ENCODE peak calls at places on chromosomes 11 and 22, in ten cellular contexts. B, Q, W, P, C, H, J, S, D and U are unnamed samples.

GRCh38 chr11:78929092-78929905 is 354.6 kb upstream of the NARS2 start:
- DNase-seq in B (no peak), Q (no peak), W (no peak), P (no peak), C (no peak), H (no peak), J (no peak), S (no peak), D (no peak), U (no peak)

GRCh38 chr11:33704240-33705002 is 3.8 kb upstream of the C11orf91 start:
- DNase-seq in B (no peak), Q (no peak), W (no peak), P (no peak), C (no peak), H (no peak), J (no peak), S (no peak), D (no peak), U (no peak)

GRCh38 chr11:31783264-31783663 is 27.9 kb downstream of the PAX6 start:
- DNase-seq in B (no peak), Q (no peak), W (no peak), P (no peak), C (no peak), H (no peak), J (no peak), S (no peak), D (peak; percentile 39), U (no peak)

GRCh38 chr22:46061431-46062231 is 84.7 kb upstream of the WNT7B start:
- DNase-seq in B (no peak), Q (no peak), W (no peak), P (no peak), C (peak; percentile 17), H (no peak), J (no peak), S (no peak), D (peak; percentile 86), U (no peak)

GRCh38 chr11:86408845-86409244 is 34.2 kb downstream of the CCDC81 start:
- DNase-seq in B (no peak), Q (no peak), W (no peak), P (no peak), C (no peak), H (no peak), J (no peak), S (no peak), D (no peak), U (no peak)

GRCh38 chr11:60193687-60194433 is 11.0 kb upstream of the MS4A6A start:
- DNase-seq in B (peak; percentile 38), Q (peak; percentile 74), W (no peak), P (peak; percentile 22), C (peak; percentile 71), H (no peak), J (peak; percentile 60), S (peak; percentile 66), D (no peak), U (peak; percentile 9)

GRCh38 chr11:76025068-76025467 is 181.2 kb downstream of the WNT11 start:
- DNase-seq in B (no peak), Q (peak; percentile 59), W (no peak), P (no peak), C (no peak), H (no peak), J (no peak), S (no peak), D (no peak), U (no peak)

GRCh38 chr11:60315866-60316265 is 11.2 kb upstream of the MS4A6E start:
- DNase-seq in B (no peak), Q (no peak), W (no peak), P (no peak), C (no peak), H (no peak), J (no peak), S (no peak), D (no peak), U (no peak)

GRCh38 chr11:59615132-59615636 is 390 bp downstream of the OSBP start:
- DNase-seq in B (peak; percentile 65), Q (peak; percentile 21), W (no peak), P (peak; percentile 68), C (peak; percentile 52), H (peak; percentile 50), J (peak; percentile 39), S (peak; percentile 77), D (no peak), U (peak; percentile 50)

GRCh38 chr11:70736937-70737640 is 338.8 kb downstream of the CTTN start:
- DNase-seq in B (no peak), Q (no peak), W (no peak), P (no peak), C (no peak), H (no peak), J (no peak), S (no peak), D (no peak), U (no peak)

GRCh38 chr11:70737816-70738630 is 339.7 kb downstream of the CTTN start:
- DNase-seq in B (no peak), Q (no peak), W (no peak), P (no peak), C (no peak), H (peak; percentile 13), J (no peak), S (no peak), D (no peak), U (no peak)

GRCh38 chr11:70735976-70736375 is 337.6 kb downstream of the CTTN start:
- DNase-seq in B (no peak), Q (no peak), W (no peak), P (no peak), C (no peak), H (peak; percentile 5), J (no peak), S (no peak), D (no peak), U (no peak)

GRCh38 chr11:70734911-70735310 is 336.6 kb downstream of the CTTN start:
- DNase-seq in B (no peak), Q (no peak), W (no peak), P (no peak), C (no peak), H (peak; percentile 18), J (no peak), S (no peak), D (no peak), U (no peak)

DNA sequence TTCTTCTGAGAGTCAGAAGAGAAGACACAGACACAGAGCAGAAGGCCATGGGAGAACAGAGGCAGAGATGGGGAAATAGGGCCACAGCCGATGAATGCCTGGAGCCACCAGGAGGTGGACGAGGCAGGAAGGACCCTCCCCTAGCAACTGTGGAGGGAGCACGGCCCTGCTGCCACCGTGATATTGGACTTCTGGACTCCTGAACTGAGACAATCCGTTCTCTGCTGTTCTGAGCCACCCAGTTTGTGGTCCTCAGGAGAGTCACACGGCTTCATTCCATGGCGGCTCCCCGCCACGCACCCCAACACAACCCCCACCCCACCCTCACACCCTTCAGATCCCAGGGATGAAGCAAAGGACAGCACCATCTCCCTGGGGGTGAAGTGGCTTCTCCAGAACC is 338.1 kb downstream of the CTTN start:
- DNase-seq in B (no peak), Q (no peak), W (no peak), P (no peak), C (no peak), H (peak; percentile 15), J (no peak), S (no peak), D (no peak), U (no peak)
- H3K9me3 ChIP-seq in B (no peaks in the 10 kb centered on the region), Q (no peaks in the 10 kb centered on the region), W (no peaks in the 10 kb centered on the region), P (no peaks in the 10 kb centered on the region), C (no peaks in the 10 kb centered on the region), H (no peaks in the 10 kb centered on the region), J (no peaks in the 10 kb centered on the region), S (no peaks in the 10 kb centered on the region), D (no peaks in the 10 kb centered on the region), U (no peaks in the 10 kb centered on the region)

DNA sequence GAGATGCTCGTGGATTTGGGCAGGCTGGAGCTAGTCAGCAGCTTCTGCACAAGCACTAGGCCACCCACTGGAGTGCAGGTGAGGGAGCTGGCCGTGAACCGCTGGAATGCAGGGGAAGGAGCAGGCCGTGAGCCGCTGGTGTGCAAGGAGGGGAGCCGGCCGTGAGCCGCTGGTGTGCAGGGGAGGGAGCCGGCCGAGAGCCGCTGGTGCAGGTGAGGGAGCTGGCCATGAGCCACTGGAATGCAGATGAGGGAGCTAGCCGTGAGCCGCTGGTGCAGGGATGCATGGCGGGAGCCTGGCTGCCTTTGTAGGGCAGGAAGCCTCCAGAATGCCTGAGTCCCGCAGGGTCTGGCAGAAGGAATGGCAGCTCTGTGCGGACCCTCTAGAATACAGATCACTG is 4220.0 kb upstream of the OR11H1 start:
- DNase-seq in B (no peak), Q (no peak), W (peak; percentile 92), P (no peak), C (no peak), H (no peak), J (no peak), S (no peak), D (peak; percentile 84), U (no peak)
- H3K9me3 ChIP-seq in B (peaks cover 16% of the 10 kb centered on the region), Q (peaks cover 30% of the 10 kb centered on the region), W (no peaks in the 10 kb centered on the region), P (peaks cover 9% of the 10 kb centered on the region), C (no peaks in the 10 kb centered on the region), H (peaks cover 43% of the 10 kb centered on the region), J (no peaks in the 10 kb centered on the region), S (peaks cover 14% of the 10 kb centered on the region), D (peaks cover 52% of the 10 kb centered on the region), U (peaks cover 7% of the 10 kb centered on the region)

DNA sequence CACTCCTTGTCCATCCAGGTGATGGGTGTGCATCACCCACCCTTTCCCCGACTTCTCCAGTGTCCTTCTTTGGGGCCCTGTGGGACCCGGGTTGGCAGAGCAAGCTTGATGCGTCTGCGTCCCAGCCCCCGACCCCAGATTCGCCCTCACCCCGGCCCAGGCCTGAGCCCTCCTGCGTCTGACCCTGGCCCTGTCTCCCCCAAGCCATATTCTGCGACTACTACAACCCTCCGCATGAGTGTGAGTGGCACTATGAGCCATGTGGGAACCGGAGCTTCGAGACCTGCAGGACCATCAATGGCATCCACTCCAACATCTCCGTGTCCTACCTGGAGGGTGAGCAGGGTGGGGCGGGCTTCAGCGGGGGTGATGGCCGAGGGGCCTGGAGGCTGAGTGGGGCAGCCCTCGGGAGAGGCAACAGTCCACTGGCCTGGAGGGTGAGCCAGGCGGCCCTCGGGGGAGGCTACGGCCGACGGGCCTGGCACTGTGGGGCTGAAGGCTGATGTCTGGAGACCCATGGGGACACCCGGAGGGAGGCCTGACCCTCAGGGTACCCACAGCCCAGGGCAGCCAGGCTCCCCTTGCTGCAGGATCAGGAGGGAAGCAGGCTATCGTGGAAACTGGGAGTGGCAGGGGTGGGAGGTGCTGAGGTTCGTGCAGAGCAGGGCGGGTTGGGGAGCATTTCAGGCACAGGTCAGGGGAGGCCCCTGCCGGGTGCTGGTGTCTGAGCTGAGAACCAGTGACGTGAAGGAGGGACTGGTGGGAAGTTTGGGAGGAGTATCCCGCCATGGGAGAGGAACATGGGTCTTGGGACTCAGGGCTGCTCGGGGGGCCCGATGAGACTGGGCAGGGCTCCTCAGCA is 15.3 kb downstream of the MUC2 start:
- DNase-seq in B (no peak), Q (no peak), W (no peak), P (no peak), C (no peak), H (peak; percentile 21), J (no peak), S (no peak), D (peak; percentile 68), U (peak; percentile 2)
- H3K9me3 ChIP-seq in B (no peaks in the 10 kb centered on the region), Q (no peaks in the 10 kb centered on the region), W (no peaks in the 10 kb centered on the region), P (no peaks in the 10 kb centered on the region), C (no peaks in the 10 kb centered on the region), H (no peaks in the 10 kb centered on the region), J (no peaks in the 10 kb centered on the region), S (no peaks in the 10 kb centered on the region), D (no peaks in the 10 kb centered on the region), U (no peaks in the 10 kb centered on the region)

DNA sequence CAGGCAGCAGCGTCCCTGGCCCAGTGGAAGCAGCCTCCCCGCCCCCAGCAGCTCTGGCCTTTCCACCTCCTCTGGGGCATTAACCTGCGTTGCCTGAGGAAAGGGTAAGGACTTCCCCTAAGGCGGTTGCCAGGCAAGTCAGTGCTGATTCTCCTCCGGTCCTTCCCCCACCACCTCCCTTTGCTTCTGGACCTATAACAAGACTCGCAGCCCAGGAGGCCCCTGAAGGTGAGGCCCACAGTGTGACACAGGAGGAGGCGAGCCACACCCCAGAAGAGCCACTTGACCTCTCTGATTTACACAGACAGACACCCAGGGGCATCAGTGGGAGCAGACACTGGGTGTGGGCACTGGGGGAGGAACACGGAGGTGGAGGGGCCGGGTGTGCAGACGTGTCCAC is 35.4 kb downstream of the ASCL2 start:
- DNase-seq in B (no peak), Q (no peak), W (peak; percentile 89), P (no peak), C (no peak), H (no peak), J (no peak), S (no peak), D (peak; percentile 29), U (no peak)
- H3K9me3 ChIP-seq in B (peaks cover 11% of the 10 kb centered on the region), Q (peaks cover 20% of the 10 kb centered on the region), W (no peaks in the 10 kb centered on the region), P (no peaks in the 10 kb centered on the region), C (no peaks in the 10 kb centered on the region), H (peaks cover 12% of the 10 kb centered on the region), J (peaks cover 11% of the 10 kb centered on the region), S (no peaks in the 10 kb centered on the region), D (peaks cover 8% of the 10 kb centered on the region), U (no peaks in the 10 kb centered on the region)